ENCODE peak calls at places on chromosomes 13 and 19, in seven cellular contexts. L is GM23338, I is PC-3, F is HCT116, K is MM.1S, V is neural progenitor cell, C is hepatocyte. S is an unnamed sample. For H3K36me3, the result is how much of the 10 kb centered on the place peaks cover.

GRCh38 chr19:32373614-32374295 is 28.3 kb downstream of the ZNF507 start:
- DNase-seq in C (peak), L (no peak), F (peak), K (no peak), V (no peak), I (peak), S (peak)

GRCh38 chr19:10517760-10518443 is 655 bp upstream of the S1PR5 start:
- DNase-seq in V (peak), K (no peak), I (peak), F (no peak), C (peak), L (peak), S (peak)

GRCh38 chr13:78020861-78021260 is 102.2 kb upstream of the EDNRB start:
- DNase-seq in I (no peak), C (no peak), L (no peak), V (peak), K (no peak), F (no peak), S (no peak)

GRCh38 chr13:29435125-29435911 is 160.2 kb downstream of the SLC7A1 start:
- DNase-seq in V (no peak), F (no peak), K (no peak), I (peak), C (peak), L (no peak), S (peak)

GRCh38 chr19:56838930-56839664 is 1.4 kb downstream of the PEG3 start:
- DNase-seq in V (no peak), C (no peak), K (no peak), I (peak), L (no peak), F (no peak), S (peak)

GRCh38 chr13:26020536-26021290 is 31.1 kb downstream of the SHISA2 start:
- DNase-seq in I (no peak), K (no peak), L (no peak), F (no peak), C (no peak), V (no peak), S (no peak)

GRCh38 chr13:77811981-77812380 is 106.7 kb downstream of the EDNRB start:
- DNase-seq in L (no peak), K (no peak), I (no peak), V (no peak), C (no peak), F (no peak), S (no peak)

GRCh38 chr13:111864566-111864965 is 202.4 kb upstream of the SOX1 start:
- DNase-seq in K (no peak), C (no peak), F (no peak), I (no peak), L (no peak), V (no peak), S (no peak)

GRCh38 chr13:44109986-44110640 is 230.4 kb downstream of the LACC1 start:
- DNase-seq in V (no peak), K (no peak), F (no peak), L (no peak), C (no peak), I (peak), S (no peak)

GRCh38 chr13:35211949-35212348 is 264.5 kb downstream of the MAB21L1 start:
- DNase-seq in L (no peak), K (no peak), F (no peak), C (no peak), V (no peak), I (no peak), S (no peak)

GRCh38 chr13:106151056-106151699 is 384.3 kb downstream of the EFNB2 start:
- DNase-seq in L (peak), I (peak), F (peak), C (peak), V (peak), K (no peak), S (peak)

GRCh38 chr19:45168767-45169351 is 8.1 kb upstream of the NKPD1 start:
- DNase-seq in I (no peak), L (no peak), K (no peak), C (peak), V (no peak), F (no peak), S (no peak)

GRCh38 chr13:45340422-45341033 is 455 bp downstream of the TPT1 start:
- DNase-seq in V (peak), I (peak), K (peak), L (peak), F (peak), C (peak), S (peak)

GRCh38 chr19:50409347-50409746 is 9.4 kb upstream of the SPIB start:
- DNase-seq in L (no peak), V (no peak), K (no peak), C (no peak), F (no peak), I (no peak), S (no peak)

GRCh38 chr13:43390101-43390500 is 366.7 kb downstream of the DNAJC15 start:
- DNase-seq in F (no peak), I (no peak), C (no peak), V (no peak), L (no peak), K (peak), S (peak)

GRCh38 chr13:33087091-33087490 is 70.9 kb downstream of the KL start:
- DNase-seq in I (no peak), L (no peak), K (no peak), F (no peak), C (no peak), V (no peak), S (no peak)

GRCh38 chr13:112058519-112058873 is 8.5 kb upstream of the SOX1 start:
- DNase-seq in F (no peak), K (no peak), I (no peak), L (peak), V (no peak), C (no peak), S (no peak)

GRCh38 chr19:11457115-11457514 is 21.7 kb downstream of the PRKCSH start:
- DNase-seq in L (no peak), V (no peak), F (no peak), K (no peak), C (peak), I (no peak), S (no peak)

GRCh38 chr13:53138369-53139036 is 109.9 kb downstream of the OLFM4 start:
- DNase-seq in V (no peak), K (no peak), L (no peak), I (no peak), F (no peak), C (peak), S (peak)

GRCh38 chr19:34508540-34508939 is 27.0 kb downstream of the WTIP start:
- DNase-seq in V (no peak), L (peak), K (no peak), I (no peak), F (no peak), C (peak), S (no peak)

GRCh38 chr13:112968910-112969691 is at the start of gene MCF2L:
- DNase-seq in K (no peak), C (peak), V (peak), L (peak), F (no peak), I (peak), S (peak)

GRCh38 chr13:77333521-77334083 is 6.7 kb upstream of the MYCBP2 start:
- DNase-seq in I (no peak), K (no peak), V (no peak), C (no peak), F (no peak), L (no peak), S (no peak)

GRCh38 chr19:48565090-48565489 is 13.1 kb downstream of the SULT2B1 start:
- DNase-seq in I (peak), C (peak), V (no peak), L (no peak), F (no peak), K (no peak), S (peak)

GRCh38 chr19:41136636-41137035 is 22.4 kb downstream of the CYP2F1 start:
- DNase-seq in V (no peak), C (no peak), L (no peak), K (no peak), F (no peak), I (no peak), S (no peak)

GRCh38 chr19:58007285-58007684 is 4.7 kb upstream of the ZNF606 start:
- DNase-seq in K (no peak), F (no peak), C (no peak), V (no peak), L (peak), I (no peak), S (no peak)

GRCh38 chr13:114126789-114127472 is 5.5 kb downstream of the RASA3 start:
- DNase-seq in L (no peak), K (no peak), C (no peak), F (no peak), I (no peak), V (no peak), S (no peak)
- H3K36me3 ChIP-seq in L (under half), K (under half), C (under half), F (under half), I (under half), V (under half), S (under half)

GRCh38 chr13:20715340-20715732 is 11.8 kb downstream of the IL17D start:
- DNase-seq in C (no peak), K (no peak), F (no peak), L (no peak), V (no peak), I (no peak), S (peak)

GRCh38 chr13:20714563-20715339 is 11.3 kb downstream of the IL17D start:
- DNase-seq in K (no peak), C (peak), L (no peak), V (no peak), F (no peak), I (no peak), S (peak)

GRCh38 chr13:20713014-20713376 is 9.5 kb downstream of the IL17D start:
- DNase-seq in V (peak), C (no peak), I (no peak), K (peak), L (peak), F (no peak), S (peak)

GRCh38 chr13:20713751-20714150 is 10.3 kb downstream of the IL17D start:
- DNase-seq in I (no peak), K (no peak), C (no peak), F (no peak), L (no peak), V (no peak), S (peak)

DNA sequence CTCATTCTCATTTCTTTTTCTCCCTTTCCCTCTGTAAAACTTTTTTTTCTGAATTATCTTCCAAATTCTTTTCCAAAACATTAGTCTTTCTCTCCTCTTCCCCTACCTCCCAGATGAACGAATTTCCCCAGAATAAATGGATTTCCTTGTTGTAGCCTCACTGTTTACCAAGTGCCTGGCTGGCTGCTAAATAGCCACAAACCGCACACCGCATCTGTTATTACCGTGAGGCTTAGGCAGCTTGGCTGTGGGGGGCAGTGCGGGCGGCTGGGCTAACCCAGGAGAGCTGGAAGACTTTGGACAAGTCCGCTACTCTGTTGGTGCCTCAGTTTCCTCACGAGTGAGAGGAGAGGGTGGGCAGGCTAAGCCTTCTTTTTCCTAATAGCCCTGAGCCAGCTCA is 10.7 kb downstream of the IL17D start:
- DNase-seq in F (no peak), I (no peak), V (no peak), C (no peak), K (no peak), L (no peak), S (peak)
- TF ChIP-seq EZH2phosphoT487 in F (no peak), I (no peak), V (no peak), C (no peak), K (no peak), L (no peak), S (no peak)

GRCh38 chr19:1491114-1491848 is at the start of gene REEP6:
- DNase-seq in I (no peak), C (no peak), F (no peak), L (no peak), K (no peak), V (no peak), S (no peak)
- TF ChIP-seq EZH2 in I (no peak), C (no peak), F (no peak), L (no peak), K (no peak), V (no peak), S (no peak)

GRCh38 chr19:16773939-16774338 is 54.3 kb downstream of the NWD1 start:
- DNase-seq in I (no peak), C (no peak), F (no peak), K (no peak), L (no peak), V (no peak), S (no peak)
- H3K36me3 ChIP-seq in I (under half), C (under half), F (under half), K (under half), L (under half), V (under half), S (under half)

GRCh38 chr19:29884044-29884443 is 58.0 kb upstream of the URI1 start:
- DNase-seq in I (no peak), F (no peak), V (no peak), C (no peak), L (no peak), K (no peak), S (no peak)

GRCh38 chr19:29884466-29884865 is 57.6 kb upstream of the URI1 start:
- DNase-seq in L (no peak), I (no peak), F (no peak), V (no peak), K (no peak), C (no peak), S (no peak)

GRCh38 chr19:29889702-29890101 is 52.3 kb upstream of the URI1 start:
- DNase-seq in V (no peak), L (no peak), C (no peak), F (no peak), K (no peak), I (no peak), S (no peak)

GRCh38 chr19:29887498-29887897 is 54.5 kb upstream of the URI1 start:
- DNase-seq in C (peak), F (no peak), L (no peak), K (no peak), V (no peak), I (no peak), S (peak)

DNA sequence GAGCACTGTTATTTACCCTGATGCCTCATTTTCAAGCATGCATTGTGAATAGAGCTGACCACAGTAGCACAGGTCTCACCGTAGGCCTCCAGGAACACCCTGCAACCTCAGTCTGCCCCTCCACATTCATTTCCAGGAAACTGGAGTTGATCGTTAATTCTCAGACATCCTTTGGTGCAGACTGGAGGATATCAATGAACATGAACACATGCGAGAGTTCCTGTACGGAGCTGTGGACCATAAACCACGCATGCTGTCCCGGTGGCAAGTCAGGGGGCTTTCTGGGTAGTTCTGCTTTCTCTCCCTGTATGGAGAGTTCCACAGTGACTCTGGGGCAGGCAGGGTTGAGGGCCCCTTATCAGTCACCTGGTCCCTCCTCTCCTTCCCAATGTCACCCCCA is 55.5 kb upstream of the URI1 start:
- DNase-seq in L (no peak), C (no peak), K (no peak), F (no peak), V (no peak), I (no peak), S (no peak)
- TF ChIP-seq EZH2phosphoT487 in L (no peak), C (no peak), K (no peak), F (no peak), V (no peak), I (no peak), S (no peak)

GRCh38 chr19:571127-571974 is 1.0 kb upstream of the BSG start:
- DNase-seq in I (peak), V (peak), K (peak), F (no peak), L (peak), C (peak), S (peak)
- TF ChIP-seq EZH2 in I (no peak), V (no peak), K (no peak), F (no peak), L (no peak), C (no peak), S (no peak)

DNA sequence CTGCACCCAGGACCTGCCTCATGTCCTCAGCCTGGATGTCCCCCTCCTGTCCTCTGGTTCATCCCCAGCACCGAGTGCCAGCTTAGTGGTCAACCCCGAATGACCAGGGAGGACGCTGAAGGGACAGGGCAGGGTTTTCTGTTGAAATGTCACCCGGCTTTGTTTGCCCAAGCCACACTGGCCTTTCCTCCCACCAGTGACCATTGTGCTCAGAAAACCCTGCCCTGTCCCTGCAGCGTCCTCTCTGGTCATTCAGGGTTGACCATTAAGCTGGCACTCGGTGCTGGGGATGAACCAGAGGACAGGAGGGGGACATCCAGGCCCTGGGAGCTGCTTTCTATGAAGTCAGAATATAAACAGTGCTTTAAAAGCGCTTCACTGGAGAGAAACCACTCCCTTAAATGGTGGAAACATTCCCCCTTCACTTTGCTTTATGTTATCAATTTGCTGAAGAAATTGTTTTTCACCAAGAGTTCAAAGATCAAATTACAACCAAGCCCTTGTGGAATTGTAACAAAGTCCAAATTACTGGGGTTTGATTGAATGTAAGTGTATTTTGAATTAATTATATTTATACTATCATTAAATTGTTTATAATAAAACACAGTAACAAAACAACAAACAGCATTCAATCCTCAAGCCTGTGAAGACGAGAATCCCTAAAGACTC is 21.4 kb downstream of the CARS2 start:
- DNase-seq in L (no peak), K (no peak), C (peak), V (no peak), I (no peak), F (no peak), S (no peak)
- H3K36me3 ChIP-seq in L (under half), K (under half), C (under half), V (under half), I (under half), F (under half), S (under half)

GRCh38 chr19:35931161-35931873 is 4.9 kb upstream of the LRFN3 start:
- DNase-seq in C (peak), K (peak), F (peak), I (peak), L (peak), V (peak), S (peak)
- TF ChIP-seq EZH2phosphoT487 in C (no peak), K (no peak), F (no peak), I (no peak), L (no peak), V (no peak), S (no peak)